ENCODE peak calls at places on chromosome 4, in ten cellular contexts. A is Right ventricle myocardium superior; I is natural killer cell; W is HCT116; Z is right cardiac atrium; K is activated CD8-positive, alpha-beta T cell treated with anti-CD3 and anti-CD28 coated beads for 36 hours; C is naive thymus-derived CD4-positive, alpha-beta T cell; X is effector memory CD8-positive, alpha-beta T cell; E is Panc1; T is A549. D is an unnamed sample.

GRCh38 chr4:80173841-80174240 is 23.5 kb upstream of the PRDM8 start:
- ATAC-seq in E (peak; percentile 48), A (no peak), K (no peak), Z (no peak), C (peak; percentile 9), T (no peak), X (peak; percentile 5), I (no peak), W (no peak), D (no peak)

GRCh38 chr4:6308890-6309643 is 39.4 kb downstream of the WFS1 start:
- ATAC-seq in W (no peak), A (peak; percentile 85), X (peak; percentile 62), Z (peak; percentile 82), I (peak; percentile 74), K (peak; percentile 68), E (peak; percentile 93), C (peak; percentile 40), T (peak; percentile 83), D (no peak)

GRCh38 chr4:148634476-148634875 is 192.3 kb upstream of the NR3C2 start:
- ATAC-seq in A (no peak), K (no peak), C (no peak), T (no peak), I (no peak), X (no peak), E (no peak), Z (no peak), W (no peak), D (no peak)

GRCh38 chr4:135670548-135670947 is 1469.0 kb upstream of the PABPC4L start:
- ATAC-seq in E (no peak), A (no peak), I (no peak), C (no peak), K (no peak), Z (no peak), X (no peak), W (no peak), T (no peak), D (no peak)

GRCh38 chr4:87240341-87240740 is 19.9 kb upstream of the KLHL8 start:
- ATAC-seq in E (no peak), K (no peak), Z (no peak), T (peak; percentile 28), X (no peak), A (no peak), I (no peak), C (no peak), W (no peak), D (no peak)

GRCh38 chr4:168569909-168570276 is 73.0 kb downstream of the PALLD start:
- ATAC-seq in I (no peak), Z (no peak), T (no peak), W (no peak), E (no peak), C (no peak), X (no peak), K (no peak), A (no peak), D (no peak)

GRCh38 chr4:88661724-88662123 is 35.9 kb downstream of the NAP1L5 start:
- ATAC-seq in X (no peak), E (no peak), T (no peak), W (no peak), Z (no peak), A (no peak), K (no peak), I (no peak), C (no peak), D (no peak)

GRCh38 chr4:89105726-89106125 is 5.6 kb upstream of the TIGD2 start:
- ATAC-seq in K (no peak), A (no peak), W (no peak), E (no peak), T (no peak), X (no peak), C (no peak), Z (no peak), I (no peak), D (no peak)

GRCh38 chr4:139189417-139189749 is 12.4 kb upstream of the ELF2 start:
- ATAC-seq in W (no peak), E (no peak), C (peak; percentile 45), T (no peak), Z (no peak), A (peak; percentile 13), I (no peak), K (no peak), X (no peak), D (no peak)

GRCh38 chr4:10534820-10535219 is 77.6 kb upstream of the ZNF518B start:
- ATAC-seq in I (no peak), W (no peak), Z (no peak), E (no peak), X (no peak), A (no peak), K (no peak), C (no peak), T (no peak), D (no peak)

GRCh38 chr4:42442601-42443000 is 45.3 kb downstream of the SHISA3 start:
- ATAC-seq in X (no peak), A (no peak), Z (no peak), C (no peak), I (no peak), K (no peak), T (no peak), W (no peak), E (no peak), D (no peak)

GRCh38 chr4:88858752-88859151 is 161.1 kb upstream of the NAP1L5 start:
- ATAC-seq in C (peak; percentile 76), X (no peak), K (no peak), W (no peak), Z (peak; percentile 58), A (peak; percentile 65), T (no peak), E (no peak), I (no peak), D (peak; percentile 72)

D was measured in stimulated activated memory B cell treated with anti-CD40 and anti-IgM and Interleukin-4, amounts not matched to agents 10 μg/mL and 1 μg/mL and 100 μg/mL, for 72 hours.